ENCODE peak calls at places on chromosomes 3 and 15, in ten cellular contexts. O, K, M, Z, C, L, G, N, I and A are unnamed samples. For H3K27me3, the result is how much of the 10 kb centered on the place peaks cover.

GRCh38 chr3:150255416-150255815 is 152.7 kb upstream of the TSC22D2 start:
- DNase-seq in O (no peak), K (no peak), M (no peak), Z (no peak), C (peak), L (no peak), G (no peak), N (no peak), I (peak), A (peak)

GRCh38 chr3:127467386-127467785 is 123.1 kb downstream of the TPRA1 start:
- DNase-seq in O (no peak), K (no peak), M (no peak), Z (no peak), C (no peak), L (no peak), G (no peak), N (no peak), I (no peak), A (no peak)

GRCh38 chr15:69908518-69909420 is 188.9 kb downstream of the TLE3 start:
- DNase-seq in O (no peak), K (no peak), M (no peak), Z (no peak), C (no peak), L (no peak), G (no peak), N (no peak), I (no peak), A (no peak)

GRCh38 chr3:188760408-188760807 is 411.4 kb upstream of the TPRG1 start:
- DNase-seq in O (no peak), K (no peak), M (no peak), Z (no peak), C (no peak), L (no peak), G (no peak), N (no peak), I (no peak), A (no peak)

GRCh38 chr3:193774916-193775285 is 181.9 kb downstream of the OPA1 start:
- DNase-seq in O (no peak), K (no peak), M (no peak), Z (no peak), C (no peak), L (no peak), G (no peak), N (no peak), I (no peak), A (no peak)

GRCh38 chr3:197368821-197369220 is 70.4 kb upstream of the DLG1 start:
- DNase-seq in O (no peak), K (no peak), M (peak), Z (no peak), C (no peak), L (peak), G (no peak), N (no peak), I (no peak), A (no peak)

GRCh38 chr3:45486136-45486535 is 97.8 kb downstream of the LARS2 start:
- DNase-seq in O (no peak), K (no peak), M (no peak), Z (no peak), C (no peak), L (no peak), G (no peak), N (no peak), I (no peak), A (no peak)

GRCh38 chr3:15205934-15206661 is at the start of gene CAPN7:
- DNase-seq in O (peak), K (peak), M (peak), Z (peak), C (peak), L (peak), G (peak), N (peak), I (peak), A (peak)

GRCh38 chr3:50519471-50520089 is 16.1 kb upstream of the CACNA2D2 start:
- DNase-seq in O (peak), K (peak), M (peak), Z (peak), C (peak), L (no peak), G (peak), N (peak), I (peak), A (peak)

GRCh38 chr15:89379818-89380217 is 45.2 kb upstream of the POLG start:
- DNase-seq in O (no peak), K (no peak), M (peak), Z (no peak), C (no peak), L (no peak), G (peak), N (peak), I (no peak), A (no peak)
- H3K27me3 ChIP-seq in O (half or more), K (half or more), M (half or more), Z (half or more), C (under half), L (half or more), G (half or more), N (under half), I (half or more), A (under half)

GRCh38 chr15:41417418-41417811 is 520 bp downstream of the RTF1 start:
- DNase-seq in O (peak), K (no peak), M (no peak), Z (peak), C (peak), L (no peak), G (peak), N (no peak), I (no peak), A (peak)

GRCh38 chr15:41416742-41417417 is at the start of gene RTF1:
- DNase-seq in O (peak), K (peak), M (peak), Z (peak), C (peak), L (peak), G (peak), N (peak), I (peak), A (peak)

GRCh38 chr15:41411441-41411840 is 5.5 kb upstream of the RTF1 start:
- DNase-seq in O (no peak), K (no peak), M (no peak), Z (no peak), C (peak), L (no peak), G (no peak), N (no peak), I (no peak), A (no peak)

GRCh38 chr15:41417812-41418211 is 917 bp downstream of the RTF1 start:
- DNase-seq in O (no peak), K (peak), M (no peak), Z (no peak), C (no peak), L (no peak), G (peak), N (no peak), I (no peak), A (no peak)

GRCh38 chr15:41416162-41416741 is 643 bp upstream of the RTF1 start:
- DNase-seq in O (no peak), K (no peak), M (no peak), Z (no peak), C (no peak), L (no peak), G (no peak), N (no peak), I (no peak), A (no peak)
- H3K27ac ChIP-seq in O (peak), K (peak), M (peak), Z (peak), C (peak), L (peak), G (no peak), N (peak), I (peak), A (peak)

GRCh38 chr15:32029409-32029861 is 880 bp upstream of the CHRNA7 start:
- DNase-seq in O (no peak), K (peak), M (peak), Z (peak), C (peak), L (no peak), G (peak), N (no peak), I (peak), A (peak)
- TF ChIP-seq CTCF in O (no peak), K (peak), M (no peak), Z (no peak), C (peak), L (no peak), G (peak), N (no peak), I (no peak), A (peak)

GRCh38 chr3:138937690-138938055 is 9.3 kb downstream of the FOXL2 start:
- DNase-seq in O (no peak), K (no peak), M (no peak), Z (no peak), C (no peak), L (peak), G (peak), N (no peak), I (no peak), A (no peak)
- H3K27me3 ChIP-seq in O (under half), K (half or more), M (half or more), Z (half or more), C (half or more), L (half or more), G (half or more), N (half or more), I (half or more), A (under half)

GRCh38 chr3:186365202-186365974 is 3.4 kb upstream of the DGKG start:
- DNase-seq in O (no peak), K (no peak), M (no peak), Z (no peak), C (peak), L (peak), G (no peak), N (no peak), I (no peak), A (no peak)

GRCh38 chr3:186368717-186369116 is 6.7 kb upstream of the DGKG start:
- DNase-seq in O (no peak), K (no peak), M (no peak), Z (no peak), C (no peak), L (no peak), G (no peak), N (no peak), I (no peak), A (no peak)

GRCh38 chr3:186367631-186368030 is 5.6 kb upstream of the DGKG start:
- DNase-seq in O (no peak), K (no peak), M (no peak), Z (no peak), C (peak), L (no peak), G (no peak), N (no peak), I (no peak), A (no peak)

GRCh38 chr3:186368164-186368563 is 6.1 kb upstream of the DGKG start:
- DNase-seq in O (no peak), K (no peak), M (no peak), Z (no peak), C (no peak), L (no peak), G (no peak), N (no peak), I (no peak), A (no peak)

DNA sequence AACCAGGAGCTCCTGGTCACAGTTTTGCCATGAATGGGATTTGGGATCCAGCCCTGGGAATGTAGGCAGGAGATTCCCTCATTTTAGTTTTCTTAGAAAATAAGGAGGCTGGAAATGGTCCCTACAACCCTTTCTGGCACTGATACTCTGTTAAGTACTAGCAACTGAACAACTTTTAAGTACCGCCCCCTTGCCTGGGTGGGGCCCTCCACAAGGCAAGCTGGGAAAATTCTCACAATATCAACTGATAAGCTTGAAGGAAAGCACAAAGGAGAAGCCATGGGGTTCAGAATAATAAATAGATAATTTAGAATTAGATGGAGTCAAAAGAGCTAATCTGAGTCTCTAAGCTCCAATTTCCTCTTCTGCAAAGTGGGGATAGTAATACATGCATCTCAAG is 4.2 kb upstream of the DGKG start:
- DNase-seq in O (no peak), K (no peak), M (no peak), Z (no peak), C (peak), L (no peak), G (no peak), N (no peak), I (no peak), A (no peak)
- H3K27ac ChIP-seq in O (no peak), K (no peak), M (no peak), Z (no peak), C (no peak), L (peak), G (no peak), N (no peak), I (no peak), A (no peak)

GRCh38 chr3:157327837-157328236 is 108.8 kb upstream of the PTX3 start:
- DNase-seq in O (no peak), K (no peak), M (no peak), Z (no peak), C (no peak), L (no peak), G (no peak), N (no peak), I (no peak), A (no peak)
- TF ChIP-seq CTCF in O (no peak), K (no peak), M (no peak), Z (no peak), C (no peak), L (no peak), G (no peak), N (no peak), I (no peak), A (no peak)

GRCh38 chr3:128483657-128484403 is 9.2 kb downstream of the GATA2 start:
- DNase-seq in O (no peak), K (no peak), M (peak), Z (no peak), C (no peak), L (no peak), G (peak), N (no peak), I (no peak), A (no peak)
- H3K27me3 ChIP-seq in O (under half), K (half or more), M (half or more), Z (half or more), C (under half), L (half or more), G (half or more), N (half or more), I (half or more), A (under half)

DNA sequence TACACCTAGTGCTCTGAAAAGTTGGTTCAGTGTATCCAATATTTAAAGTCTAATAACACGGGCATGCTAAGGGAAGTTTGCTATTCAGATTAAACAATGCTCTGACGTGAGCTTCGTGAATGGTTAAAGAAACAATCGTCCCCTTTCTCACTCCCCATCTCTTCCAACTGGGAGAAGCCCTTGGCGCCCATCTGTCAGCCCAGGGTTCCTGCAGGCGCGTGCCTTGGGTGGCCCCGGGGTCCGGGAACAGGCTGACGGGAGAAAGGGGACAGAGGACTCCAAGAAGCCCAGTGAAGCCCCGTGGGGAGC is 413 bp downstream of the SEC22C start:
- DNase-seq in O (no peak), K (no peak), M (no peak), Z (no peak), C (no peak), L (no peak), G (no peak), N (no peak), I (no peak), A (no peak)
- H3K27ac ChIP-seq in O (peak), K (peak), M (peak), Z (peak), C (peak), L (peak), G (no peak), N (peak), I (peak), A (peak)

GRCh38 chr3:61357902-61358301 is 106.7 kb upstream of the FHIT start:
- DNase-seq in O (no peak), K (no peak), M (no peak), Z (no peak), C (no peak), L (no peak), G (no peak), N (no peak), I (no peak), A (no peak)

GRCh38 chr3:61358364-61358763 is 107.1 kb upstream of the FHIT start:
- DNase-seq in O (no peak), K (peak), M (peak), Z (peak), C (peak), L (peak), G (no peak), N (no peak), I (peak), A (peak)

GRCh38 chr3:61354604-61355003 is 103.4 kb upstream of the FHIT start:
- DNase-seq in O (no peak), K (no peak), M (no peak), Z (no peak), C (no peak), L (no peak), G (no peak), N (no peak), I (no peak), A (no peak)

GRCh38 chr3:61356678-61357077 is 105.4 kb upstream of the FHIT start:
- DNase-seq in O (no peak), K (no peak), M (no peak), Z (no peak), C (no peak), L (no peak), G (no peak), N (no peak), I (no peak), A (no peak)

GRCh38 chr3:61360297-61360696 is 109.0 kb upstream of the FHIT start:
- DNase-seq in O (no peak), K (no peak), M (no peak), Z (no peak), C (no peak), L (no peak), G (no peak), N (no peak), I (no peak), A (no peak)
- TF ChIP-seq CTCF in O (no peak), K (no peak), M (no peak), Z (no peak), C (no peak), L (no peak), G (no peak), N (no peak), I (no peak), A (no peak)